ENCODE peak calls at places on chromosomes 16 and 17, in ten cellular contexts. N, Y, J, Z, D, C, U, K, I and E are unnamed samples.

GRCh38 chr17:18961634-18962493 is 9.9 kb downstream of the SLC5A10 start:
- DNase-seq in N (no peak), Y (no peak), J (peak), Z (no peak), D (peak), C (no peak), U (no peak), K (peak), I (no peak), E (no peak)

GRCh38 chr17:47728214-47728877 is 4.7 kb upstream of the TBX21 start:
- DNase-seq in N (no peak), Y (no peak), J (no peak), Z (no peak), D (peak), C (no peak), U (peak), K (no peak), I (no peak), E (no peak)

GRCh38 chr17:42249681-42250446 is 26.3 kb downstream of the STAT5B start:
- DNase-seq in N (no peak), Y (no peak), J (no peak), Z (no peak), D (no peak), C (no peak), U (no peak), K (no peak), I (no peak), E (no peak)

GRCh38 chr17:62718420-62718819 is 89.7 kb downstream of the MARCHF10 start:
- DNase-seq in N (peak), Y (no peak), J (peak), Z (no peak), D (no peak), C (no peak), U (no peak), K (peak), I (no peak), E (no peak)

GRCh38 chr16:88369447-88370008 is 13.2 kb upstream of the ZNF469 start:
- DNase-seq in N (no peak), Y (peak), J (no peak), Z (no peak), D (peak), C (no peak), U (no peak), K (no peak), I (no peak), E (no peak)

GRCh38 chr17:40490289-40490853 is 11.1 kb downstream of the TNS4 start:
- DNase-seq in N (peak), Y (peak), J (peak), Z (no peak), D (no peak), C (peak), U (peak), K (peak), I (peak), E (no peak)

GRCh38 chr16:1614226-1615102 is 2.3 kb downstream of the CRAMP1 start:
- DNase-seq in N (peak), Y (peak), J (peak), Z (no peak), D (peak), C (no peak), U (no peak), K (peak), I (peak), E (no peak)

GRCh38 chr16:70454221-70455034 is at the start of gene FCSK:
- DNase-seq in N (peak), Y (peak), J (peak), Z (no peak), D (peak), C (peak), U (peak), K (peak), I (peak), E (no peak)

GRCh38 chr17:74730491-74731346 is 6.3 kb upstream of the RAB37 start:
- DNase-seq in N (no peak), Y (no peak), J (no peak), Z (no peak), D (no peak), C (no peak), U (no peak), K (no peak), I (no peak), E (no peak)